ENCODE peak calls at places on chromosomes 6 and 20, in ten cellular contexts. U is heart right ventricle, T is OCI-LY7, G is IMR-90, M is lung, C is brain microvascular endothelial cell, P is bronchial epithelial cell, Z is cardiac muscle cell, S is Panc1, N is thoracic aorta. X is an unnamed sample.

GRCh38 chr6:79672631-79673065 is 41.5 kb downstream of the SH3BGRL2 start:
- DNase-seq in M (no peak), G (peak; percentile 45), S (peak; percentile 8), T (no peak), Z (peak; percentile 41), C (peak; percentile 8), P (peak; percentile 56), N (no peak), U (no peak), X (no peak)

GRCh38 chr6:81939774-81940165 is 187.3 kb upstream of the TENT5A start:
- DNase-seq in M (no peak), P (peak; percentile 13), U (no peak), G (peak; percentile 21), N (no peak), S (no peak), T (no peak), C (no peak), Z (peak; percentile 24), X (no peak)

GRCh38 chr6:17281100-17281496 is at the start of gene RBM24:
- DNase-seq in N (no peak), C (peak; percentile 64), T (no peak), M (peak; percentile 59), Z (peak; percentile 78), U (peak; percentile 52), S (no peak), P (peak; percentile 38), G (peak; percentile 79), X (no peak)

GRCh38 chr6:55448446-55448845 is 121.2 kb downstream of the GFRAL start:
- DNase-seq in M (no peak), G (peak; percentile 31), U (no peak), T (no peak), S (no peak), C (no peak), Z (no peak), N (no peak), P (no peak), X (no peak)

GRCh38 chr6:71394001-71394432 is 105.4 kb downstream of the OGFRL1 start:
- DNase-seq in C (no peak), U (no peak), P (peak; percentile 71), Z (peak; percentile 73), G (peak; percentile 63), N (no peak), M (no peak), S (no peak), T (no peak), X (no peak)

GRCh38 chr6:45548657-45549515 is 171.2 kb upstream of the SUPT3H start:
- DNase-seq in Z (no peak), C (no peak), G (peak; percentile 22), U (no peak), T (no peak), M (no peak), N (no peak), P (peak; percentile 8), S (no peak), X (no peak)

GRCh38 chr6:107730683-107731314 is 93.3 kb downstream of the SCML4 start:
- DNase-seq in C (no peak), M (no peak), Z (no peak), U (no peak), N (no peak), P (no peak), G (no peak), T (peak; percentile 43), S (no peak), X (no peak)

GRCh38 chr20:3786126-3786484 is 435 bp downstream of the CENPB start:
- DNase-seq in T (no peak), M (no peak), S (no peak), Z (peak; percentile 68), C (peak; percentile 56), U (peak; percentile 50), P (peak; percentile 28), N (no peak), G (peak; percentile 61), X (no peak)

GRCh38 chr6:56541736-56542366 is 100.8 kb downstream of the DST start:
- DNase-seq in G (no peak), M (no peak), C (no peak), Z (no peak), N (no peak), S (no peak), U (no peak), P (peak; percentile 18), T (no peak), X (no peak)

GRCh38 chr6:64520050-64520449 is 884.4 kb downstream of the PHF3 start:
- DNase-seq in T (no peak), C (peak; percentile 76), Z (peak; percentile 95), P (peak; percentile 98), M (no peak), U (no peak), G (peak; percentile 95), N (no peak), S (peak; percentile 43), X (peak; percentile 89)

GRCh38 chr20:37226889-37227288 is 34.7 kb downstream of the GHRH start:
- DNase-seq in C (no peak), S (no peak), U (peak; percentile 63), Z (peak; percentile 73), T (no peak), P (no peak), N (no peak), G (peak; percentile 21), M (peak; percentile 38), X (peak; percentile 20)

GRCh38 chr6:85537055-85537494 is 56.6 kb downstream of the SNX14 start:
- DNase-seq in C (no peak), Z (peak; percentile 14), G (peak; percentile 24), M (no peak), T (peak; percentile 29), U (no peak), N (no peak), S (no peak), P (peak; percentile 27), X (no peak)

GRCh38 chr6:47168176-47168575 is 126.0 kb upstream of the ADGRF1 start:
- DNase-seq in U (no peak), P (peak; percentile 100), S (peak; percentile 77), M (peak; percentile 57), C (peak; percentile 95), T (no peak), N (no peak), G (peak; percentile 98), Z (peak; percentile 96), X (peak; percentile 94)

GRCh38 chr6:131281471-131282270 is 146.4 kb downstream of the AKAP7 start:
- DNase-seq in Z (peak; percentile 44), G (peak; percentile 17), N (no peak), M (no peak), C (peak; percentile 16), P (no peak), T (peak; percentile 31), S (no peak), U (peak; percentile 20), X (peak; percentile 19)

GRCh38 chr6:68559716-68560115 is 75.4 kb upstream of the ADGRB3 start:
- DNase-seq in N (no peak), U (no peak), T (no peak), G (no peak), Z (no peak), C (no peak), P (no peak), M (no peak), S (no peak), X (peak; percentile 4)

GRCh38 chr20:30912006-30912660 is 345.3 kb upstream of the DEFB115 start:
- DNase-seq in M (no peak), Z (peak; percentile 6), T (no peak), U (no peak), G (no peak), C (no peak), S (no peak), N (no peak), P (no peak), X (no peak)
- H3K4me3 ChIP-seq in M (no peak overlapping the region), Z (peak overlapping the region; percentile 25), T (no peak overlapping the region), U (no peak overlapping the region), G (peak overlapping the region; percentile 10), C (no peak overlapping the region), S (peak overlapping the region; percentile 22), N (peak overlapping the region; percentile 14), P (no peak overlapping the region), X (peak overlapping the region; percentile 15)

DNA sequence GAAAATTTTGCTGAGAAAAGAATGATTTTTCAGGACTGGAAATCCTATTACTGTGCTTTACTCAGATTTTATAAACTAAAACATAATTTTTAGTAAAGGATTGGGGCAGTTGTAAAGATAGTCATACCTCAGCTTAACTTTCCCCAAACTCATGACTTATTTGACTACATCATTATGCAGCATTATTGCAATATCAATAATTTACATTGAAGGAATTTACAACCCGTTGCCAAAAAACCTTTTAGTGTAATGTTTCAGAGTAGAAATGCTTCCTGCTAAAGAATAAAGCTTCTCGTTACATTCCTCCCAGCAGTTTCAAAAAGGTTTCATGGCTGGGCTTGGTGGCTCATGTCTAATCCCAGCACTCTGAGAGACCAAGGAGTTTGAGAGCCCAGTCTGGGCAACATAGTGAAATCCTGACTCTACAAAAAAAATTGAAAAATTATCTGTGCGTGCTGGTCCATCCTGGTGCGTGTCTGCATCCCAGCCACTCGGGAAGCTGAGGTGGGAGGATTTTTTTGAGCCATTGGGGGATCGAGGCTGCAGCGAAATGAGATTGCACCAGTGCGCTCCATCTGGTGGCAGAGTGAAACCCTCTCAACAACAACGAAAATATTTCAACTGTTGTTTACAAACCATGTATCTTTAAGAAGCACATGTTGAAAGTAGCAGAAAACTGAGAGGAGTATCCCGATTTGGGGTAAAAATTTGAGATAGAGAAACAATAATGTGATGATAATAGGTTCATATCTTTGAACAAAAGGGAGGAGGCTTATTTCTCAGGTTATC is 4.4 kb downstream of the AMD1 start:
- DNase-seq in G (peak; percentile 59), S (peak; percentile 36), T (peak; percentile 54), M (no peak), C (peak; percentile 32), N (no peak), U (no peak), P (peak; percentile 30), Z (peak; percentile 61), X (no peak)
- H3K4me3 ChIP-seq in G (peak overlapping the region; percentile 3), S (peak overlapping the region; percentile 88), T (peak overlapping the region; percentile 94), M (no peak overlapping the region), C (peak overlapping the region; percentile 28), N (no peak overlapping the region), U (no peak overlapping the region), P (no peak overlapping the region), Z (peak overlapping the region; percentile 7), X (peak overlapping the region; percentile 1)

GRCh38 chr6:121522771-121523386 is 87.4 kb downstream of the GJA1 start:
- DNase-seq in S (no peak), T (no peak), P (no peak), C (peak; percentile 64), N (no peak), M (no peak), Z (peak; percentile 46), U (no peak), G (peak; percentile 35), X (no peak)
- H3K4me3 ChIP-seq in S (no peak overlapping the region), T (no peak overlapping the region), P (no peak overlapping the region), C (no peak overlapping the region), N (peak overlapping the region; percentile 55), M (no peak overlapping the region), Z (no peak overlapping the region), U (no peak overlapping the region), G (peak overlapping the region; percentile 29), X (no peak overlapping the region)

GRCh38 chr6:10451828-10452509 is 37.1 kb upstream of the TFAP2A start:
- DNase-seq in P (peak; percentile 99), M (peak; percentile 88), S (no peak), T (no peak), Z (peak; percentile 87), C (peak; percentile 64), N (peak; percentile 13), G (peak; percentile 50), U (no peak), X (peak; percentile 12)
- H3K4me3 ChIP-seq in P (no peak overlapping the region), M (no peak overlapping the region), S (no peak overlapping the region), T (no peak overlapping the region), Z (no peak overlapping the region), C (no peak overlapping the region), N (no peak overlapping the region), G (no peak overlapping the region), U (no peak overlapping the region), X (no peak overlapping the region)

X was measured in skeletal muscle cell.